ENCODE peak calls at places on chromosomes 1 and 21, in five cellular contexts. N, P, Y, Z and Q are unnamed samples.

GRCh38 chr21:15252437-15252836 is 187.6 kb upstream of the NRIP1 start:
- DNase-seq in N (no peak), P (no peak), Y (no peak), Z (no peak), Q (no peak)

GRCh38 chr1:112285311-112285710 is 110.7 kb upstream of the CTTNBP2NL start:
- DNase-seq in N (no peak), P (no peak), Y (no peak), Z (no peak), Q (no peak)

GRCh38 chr1:36217667-36218066 is 6.6 kb upstream of the THRAP3 start:
- DNase-seq in N (no peak), P (no peak), Y (no peak), Z (no peak), Q (no peak)

GRCh38 chr1:46811053-46811452 is 12.2 kb downstream of the CYP4B1 start:
- DNase-seq in N (no peak), P (no peak), Y (no peak), Z (no peak), Q (no peak)

GRCh38 chr1:164914208-164914607 is 355.2 kb downstream of the PBX1 start:
- DNase-seq in N (no peak), P (no peak), Y (no peak), Z (no peak), Q (no peak)

GRCh38 chr1:173224280-173224886 is 17.3 kb upstream of the TNFSF4 start:
- DNase-seq in N (no peak), P (no peak), Y (no peak), Z (no peak), Q (no peak)

GRCh38 chr1:92482404-92482664 is 4.4 kb downstream of the GFI1 start:
- DNase-seq in N (no peak), P (no peak), Y (no peak), Z (no peak), Q (no peak)

GRCh38 chr21:44932366-44933181 is 7.3 kb upstream of the SLX9 start:
- DNase-seq in N (peak; percentile 68), P (peak; percentile 47), Y (peak; percentile 58), Z (peak; percentile 58), Q (peak; percentile 65)

GRCh38 chr1:58748625-58749198 is 35.1 kb downstream of the JUN start:
- DNase-seq in N (no peak), P (no peak), Y (no peak), Z (no peak), Q (no peak)

GRCh38 chr1:165255226-165255625 is 101.3 kb downstream of the LMX1A start:
- DNase-seq in N (no peak), P (no peak), Y (no peak), Z (no peak), Q (no peak)

GRCh38 chr1:220700591-220701179 is 10.5 kb downstream of the C1orf115 start:
- DNase-seq in N (no peak), P (no peak), Y (no peak), Z (no peak), Q (no peak)

GRCh38 chr1:71561729-71562128 is 480.9 kb upstream of the ZRANB2 start:
- DNase-seq in N (no peak), P (no peak), Y (no peak), Z (no peak), Q (no peak)

GRCh38 chr1:184283999-184284398 is 102.8 kb upstream of the C1orf21 start:
- DNase-seq in N (no peak), P (peak; percentile 45), Y (peak; percentile 23), Z (no peak), Q (no peak)

GRCh38 chr1:183804916-183805734 is at the start of gene RGL1:
- DNase-seq in N (peak; percentile 5), P (peak; percentile 60), Y (peak; percentile 76), Z (no peak), Q (peak; percentile 70)

GRCh38 chr1:151347523-151348246 is 633 bp upstream of the RFX5 start:
- DNase-seq in N (no peak), P (no peak), Y (no peak), Z (no peak), Q (no peak)

GRCh38 chr1:243849089-243850012 is 692 bp downstream of the AKT3 start:
- DNase-seq in N (peak; percentile 71), P (peak; percentile 50), Y (peak; percentile 55), Z (peak; percentile 48), Q (peak; percentile 61)

GRCh38 chr21:35083246-35083645 is 34.1 kb upstream of the RUNX1 start:
- DNase-seq in N (no peak), P (no peak), Y (no peak), Z (no peak), Q (no peak)

GRCh38 chr1:61246001-61246400 is 163.6 kb downstream of the NFIA start:
- DNase-seq in N (no peak), P (no peak), Y (no peak), Z (no peak), Q (no peak)

GRCh38 chr1:198700396-198700795 is 61.6 kb downstream of the PTPRC start:
- DNase-seq in N (no peak), P (no peak), Y (no peak), Z (no peak), Q (no peak)

GRCh38 chr1:231420959-231421615 is 1.0 kb downstream of the EGLN1 start:
- DNase-seq in N (peak; percentile 31), P (peak; percentile 51), Y (peak; percentile 48), Z (peak; percentile 6), Q (peak; percentile 57)

GRCh38 chr1:201127755-201128455 is 921 bp upstream of the ASCL5 start:
- DNase-seq in N (no peak), P (no peak), Y (no peak), Z (no peak), Q (no peak)

GRCh38 chr1:201131398-201131797 is 4.4 kb upstream of the ASCL5 start:
- DNase-seq in N (no peak), P (no peak), Y (no peak), Z (no peak), Q (no peak)

GRCh38 chr1:201128476-201128875 is 1.5 kb upstream of the ASCL5 start:
- DNase-seq in N (no peak), P (no peak), Y (no peak), Z (no peak), Q (no peak)

GRCh38 chr1:201126832-201127754 is at the start of gene ASCL5:
- DNase-seq in N (no peak), P (peak; percentile 56), Y (no peak), Z (no peak), Q (no peak)

DNA sequence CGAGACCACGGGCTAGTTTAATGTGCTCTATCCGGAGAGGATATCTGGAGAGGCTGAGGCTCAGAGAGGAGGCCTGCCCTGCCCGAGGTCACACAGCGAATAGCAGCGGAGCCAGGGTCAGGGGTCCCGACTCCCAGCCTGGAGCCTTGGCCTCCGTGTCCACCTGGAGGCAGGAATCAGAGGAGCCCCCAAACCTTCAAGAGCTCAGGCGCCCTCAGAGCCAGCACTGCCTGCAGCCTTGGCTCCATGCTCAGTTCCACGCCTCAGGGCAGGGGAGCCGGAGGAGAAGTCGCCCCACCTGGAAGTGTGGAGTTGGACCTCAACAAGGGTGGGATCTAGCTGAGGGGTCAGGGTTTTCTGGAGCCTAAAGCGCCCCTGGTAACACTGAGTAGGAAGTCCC is 2.0 kb upstream of the ASCL5 start:
- DNase-seq in N (no peak), P (no peak), Y (no peak), Z (no peak), Q (no peak)
- H3K4me1 ChIP-seq in N (no peaks in the 10 kb centered on the region), P (peaks cover 2% of the 10 kb centered on the region), Y (no peaks in the 10 kb centered on the region), Z (no peaks in the 10 kb centered on the region), Q (no peaks in the 10 kb centered on the region)

GRCh38 chr1:213982515-213982813 is 5.3 kb upstream of the PROX1 start:
- DNase-seq in N (no peak), P (no peak), Y (no peak), Z (no peak), Q (no peak)
- H3K4me3 ChIP-seq in N (no peak overlapping the region), P (peak overlapping the region; percentile 2), Y (peak overlapping the region; percentile 67), Z (no peak overlapping the region), Q (peak overlapping the region; percentile 46)

GRCh38 chr1:226873771-226874578 is 3.6 kb downstream of the PSEN2 start:
- DNase-seq in N (no peak), P (no peak), Y (no peak), Z (no peak), Q (no peak)

GRCh38 chr1:226874579-226875425 is 4.4 kb downstream of the PSEN2 start:
- DNase-seq in N (no peak), P (no peak), Y (no peak), Z (no peak), Q (no peak)

GRCh38 chr1:226877669-226878068 is 7.3 kb downstream of the PSEN2 start:
- DNase-seq in N (no peak), P (no peak), Y (no peak), Z (no peak), Q (no peak)

GRCh38 chr1:226872455-226872854 is 2.0 kb downstream of the PSEN2 start:
- DNase-seq in N (no peak), P (no peak), Y (no peak), Z (no peak), Q (peak; percentile 26)

GRCh38 chr1:226875641-226876295 is 5.4 kb downstream of the PSEN2 start:
- DNase-seq in N (no peak), P (peak; percentile 70), Y (no peak), Z (no peak), Q (no peak)
- H3K27ac ChIP-seq in N (no peak overlapping the region), P (no peak overlapping the region), Y (no peak overlapping the region), Z (no peak overlapping the region), Q (no peak overlapping the region)

GRCh38 chr1:8016244-8017241 is 9.6 kb downstream of the ERRFI1 start:
- DNase-seq in N (no peak), P (no peak), Y (no peak), Z (no peak), Q (no peak)
- H3K4me1 ChIP-seq in N (no peaks in the 10 kb centered on the region), P (peaks cover 30% of the 10 kb centered on the region), Y (peaks cover 64% of the 10 kb centered on the region), Z (no peaks in the 10 kb centered on the region), Q (peaks cover 46% of the 10 kb centered on the region)

GRCh38 chr1:8876099-8876496 is 2.4 kb downstream of the ENO1 start:
- DNase-seq in N (no peak), P (no peak), Y (no peak), Z (no peak), Q (no peak)
- H3K4me3 ChIP-seq in N (peak overlapping the region; percentile 94), P (no peak overlapping the region), Y (peak overlapping the region; percentile 93), Z (no peak overlapping the region), Q (no peak overlapping the region)

GRCh38 chr21:40568756-40569155 is 278.2 kb downstream of the DSCAM start:
- DNase-seq in N (no peak), P (no peak), Y (no peak), Z (no peak), Q (no peak)
- H3K27ac ChIP-seq in N (no peak overlapping the region), P (no peak overlapping the region), Y (no peak overlapping the region), Z (no peak overlapping the region), Q (no peak overlapping the region)

DNA sequence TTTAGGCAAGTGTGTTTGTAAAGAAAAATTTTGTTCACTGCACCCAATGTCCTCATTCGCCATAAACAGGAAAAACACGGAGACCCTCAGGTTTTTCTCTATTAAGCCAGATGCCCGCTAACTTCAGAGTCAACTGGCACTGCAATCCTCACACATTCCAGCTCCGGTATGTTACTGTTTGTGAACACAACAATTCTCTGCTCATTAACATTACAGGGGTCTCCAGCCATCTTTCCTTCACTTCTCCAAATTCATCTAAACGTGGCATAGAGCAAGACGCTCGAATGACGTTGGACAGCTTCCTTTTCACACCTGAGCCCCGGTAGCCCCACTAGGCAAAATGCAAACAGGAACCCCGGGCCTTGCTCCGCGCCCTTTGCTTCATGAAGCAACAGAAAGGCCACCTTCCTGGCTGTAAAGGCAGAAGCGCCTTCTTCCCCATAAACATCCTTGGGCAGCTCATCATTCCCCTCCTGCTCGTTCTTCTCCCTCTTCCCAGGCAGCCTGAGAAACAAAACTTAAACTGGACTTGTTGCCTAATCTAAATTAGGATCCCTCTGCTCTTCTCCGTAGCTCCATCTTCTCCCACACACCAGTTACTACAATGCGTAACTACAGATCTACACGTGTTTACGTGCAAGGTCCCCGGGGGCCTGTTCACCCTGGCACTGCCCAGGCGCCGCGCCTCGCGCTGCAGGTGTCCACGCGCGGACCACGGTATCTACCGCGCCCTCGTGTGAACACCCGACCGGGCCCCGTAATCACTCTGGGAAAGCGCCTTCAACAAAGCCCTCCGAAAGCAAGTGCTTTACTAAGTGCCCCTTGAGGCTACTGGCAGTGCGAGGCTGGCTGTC is 1.2 kb downstream of the LBR start:
- DNase-seq in N (peak; percentile 43), P (peak; percentile 53), Y (peak; percentile 24), Z (no peak), Q (no peak)
- H3K4me1 ChIP-seq in N (peaks cover 56% of the 10 kb centered on the region), P (peaks cover 46% of the 10 kb centered on the region), Y (peaks cover 67% of the 10 kb centered on the region), Z (peaks cover 48% of the 10 kb centered on the region), Q (peaks cover 46% of the 10 kb centered on the region)